ENCODE peak calls at places on chromosome 9, in four cellular contexts. One of them, this sample, is unnamed.

GRCh38 chr9:116193636-116194035 is 40.0 kb downstream of the PAPPA start:
- DNase-seq in A549: no peak
- DNase-seq in right cardiac atrium: no peak
- DNase-seq in IMR-90: peak; percentile 89
- DNase-seq in this sample: no peak

GRCh38 chr9:135952664-135953206 is 8.4 kb downstream of the UBAC1 start:
- DNase-seq in A549: no peak
- DNase-seq in right cardiac atrium: no peak
- DNase-seq in IMR-90: no peak
- DNase-seq in this sample: no peak

GRCh38 chr9:137068539-137069507 is 1.5 kb downstream of the SAPCD2 start:
- DNase-seq in A549: no peak
- DNase-seq in right cardiac atrium: no peak
- DNase-seq in IMR-90: no peak
- DNase-seq in this sample: no peak

GRCh38 chr9:133572821-133573361 is 36.3 kb downstream of the FAM163B start:
- DNase-seq in A549: no peak
- DNase-seq in right cardiac atrium: peak; percentile 87
- DNase-seq in IMR-90: no peak
- DNase-seq in this sample: no peak

GRCh38 chr9:87872079-87872624 is 10.5 kb upstream of the SPATA31E1 start:
- DNase-seq in A549: no peak
- DNase-seq in right cardiac atrium: no peak
- DNase-seq in IMR-90: peak; percentile 36
- DNase-seq in this sample: no peak

GRCh38 chr9:88179080-88179521 is 40.8 kb upstream of the SPATA31C2 start:
- DNase-seq in A549: no peak
- DNase-seq in right cardiac atrium: no peak
- DNase-seq in IMR-90: no peak
- DNase-seq in this sample: no peak

GRCh38 chr9:107049825-107050184 is 186.8 kb downstream of the ZNF462 start:
- DNase-seq in A549: no peak
- DNase-seq in right cardiac atrium: no peak
- DNase-seq in IMR-90: no peak
- DNase-seq in this sample: no peak

GRCh38 chr9:90915693-90916092 is 114.1 kb downstream of the SYK start:
- DNase-seq in A549: peak; percentile 36
- DNase-seq in right cardiac atrium: no peak
- DNase-seq in IMR-90: peak; percentile 37
- DNase-seq in this sample: no peak

GRCh38 chr9:87665516-87665915 is 60.4 kb upstream of the CTSL start:
- DNase-seq in A549: no peak
- DNase-seq in right cardiac atrium: no peak
- DNase-seq in IMR-90: no peak
- DNase-seq in this sample: no peak

GRCh38 chr9:27499481-27499880 is 24.6 kb upstream of the IFNK start:
- DNase-seq in A549: peak; percentile 47
- DNase-seq in right cardiac atrium: no peak
- DNase-seq in IMR-90: no peak
- DNase-seq in this sample: no peak

GRCh38 chr9:112705773-112706427 is 12.0 kb downstream of the INIP start:
- DNase-seq in A549: peak; percentile 48
- DNase-seq in right cardiac atrium: no peak
- DNase-seq in IMR-90: peak; percentile 36
- DNase-seq in this sample: no peak

GRCh38 chr9:135707449-135708138 is 5.6 kb downstream of the KCNT1 start:
- DNase-seq in A549: peak; percentile 16
- DNase-seq in right cardiac atrium: no peak
- DNase-seq in IMR-90: no peak
- DNase-seq in this sample: no peak

GRCh38 chr9:76302947-76303550 is 91.2 kb downstream of the RFK start:
- DNase-seq in A549: peak; percentile 70
- DNase-seq in right cardiac atrium: no peak
- DNase-seq in IMR-90: peak; percentile 72
- DNase-seq in this sample: no peak

GRCh38 chr9:98742325-98743280 is 33.9 kb upstream of the GABBR2 start:
- DNase-seq in A549: peak; percentile 18
- DNase-seq in right cardiac atrium: no peak
- DNase-seq in IMR-90: peak; percentile 81
- DNase-seq in this sample: no peak

GRCh38 chr9:28301281-28301680 is 728.0 kb upstream of the C9orf72 start:
- DNase-seq in A549: no peak
- DNase-seq in right cardiac atrium: no peak
- DNase-seq in IMR-90: no peak
- DNase-seq in this sample: no peak

GRCh38 chr9:27059907-27060306 is 49.1 kb upstream of the TEK start:
- DNase-seq in A549: no peak
- DNase-seq in right cardiac atrium: no peak
- DNase-seq in IMR-90: no peak
- DNase-seq in this sample: no peak

GRCh38 chr9:86575825-86576488 is 221.7 kb upstream of the TUT7 start:
- DNase-seq in A549: no peak
- DNase-seq in right cardiac atrium: peak; percentile 23
- DNase-seq in IMR-90: no peak
- DNase-seq in this sample: no peak

GRCh38 chr9:18396102-18396728 is 77.7 kb upstream of the ADAMTSL1 start:
- DNase-seq in A549: peak; percentile 24
- DNase-seq in right cardiac atrium: no peak
- DNase-seq in IMR-90: peak; percentile 18
- DNase-seq in this sample: no peak

GRCh38 chr9:125632321-125633115 is 74.5 kb downstream of the MAPKAP1 start:
- DNase-seq in A549: no peak
- DNase-seq in right cardiac atrium: no peak
- DNase-seq in IMR-90: peak; percentile 22
- DNase-seq in this sample: no peak

GRCh38 chr9:121199921-121200320 is 1.7 kb downstream of the RAB14 start:
- DNase-seq in A549: no peak
- DNase-seq in right cardiac atrium: no peak
- DNase-seq in IMR-90: peak; percentile 21
- DNase-seq in this sample: no peak
- H3K4me1 ChIP-seq in A549: peaks cover 54% of the 10 kb centered on the region
- H3K4me1 ChIP-seq in right cardiac atrium: peaks cover 5% of the 10 kb centered on the region
- H3K4me1 ChIP-seq in IMR-90: peaks cover 9% of the 10 kb centered on the region
- H3K4me1 ChIP-seq in this sample: peaks cover 14% of the 10 kb centered on the region

GRCh38 chr9:70056545-70056944 is 12.9 kb downstream of the MAMDC2 start:
- DNase-seq in A549: no peak
- DNase-seq in right cardiac atrium: no peak
- DNase-seq in IMR-90: no peak
- DNase-seq in this sample: no peak
- H3K4me1 ChIP-seq in A549: no peaks in the 10 kb centered on the region
- H3K4me1 ChIP-seq in right cardiac atrium: peaks cover 15% of the 10 kb centered on the region
- H3K4me1 ChIP-seq in IMR-90: no peaks in the 10 kb centered on the region
- H3K4me1 ChIP-seq in this sample: no peaks in the 10 kb centered on the region

DNA sequence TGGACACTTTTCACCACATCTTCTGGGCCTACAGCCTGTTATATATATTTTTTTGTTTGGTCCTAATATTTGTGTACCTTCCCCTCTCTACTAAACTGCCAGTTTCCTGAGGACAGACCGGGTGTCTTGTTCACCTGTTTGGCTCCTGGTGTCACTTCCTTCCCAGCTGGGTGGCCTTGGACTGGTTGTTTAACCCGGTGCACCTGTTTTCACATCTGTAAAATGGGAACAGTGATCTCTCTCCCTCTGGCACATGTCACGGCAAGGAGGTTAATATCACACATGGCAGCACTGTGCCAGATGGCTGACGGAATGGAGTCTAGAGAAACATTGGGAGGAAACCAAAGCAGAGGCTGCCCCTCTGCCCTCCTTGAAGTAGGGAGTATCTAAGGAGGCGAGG is 79.7 kb downstream of the DAB2IP start:
- DNase-seq in A549: no peak
- DNase-seq in right cardiac atrium: no peak
- DNase-seq in IMR-90: no peak
- DNase-seq in this sample: no peak
- H3K4me1 ChIP-seq in A549: peaks cover 18% of the 10 kb centered on the region
- H3K4me1 ChIP-seq in right cardiac atrium: peaks cover 49% of the 10 kb centered on the region
- H3K4me1 ChIP-seq in IMR-90: peaks cover 22% of the 10 kb centered on the region
- H3K4me1 ChIP-seq in this sample: peaks cover 14% of the 10 kb centered on the region

GRCh38 chr9:33148367-33149019 is 18.6 kb downstream of the B4GALT1 start:
- DNase-seq in A549: no peak
- DNase-seq in right cardiac atrium: no peak
- DNase-seq in IMR-90: no peak
- DNase-seq in this sample: no peak
- H3K4me1 ChIP-seq in A549: peaks cover 99% of the 10 kb centered on the region
- H3K4me1 ChIP-seq in right cardiac atrium: peaks cover 26% of the 10 kb centered on the region
- H3K4me1 ChIP-seq in IMR-90: peaks cover 8% of the 10 kb centered on the region
- H3K4me1 ChIP-seq in this sample: peaks cover 27% of the 10 kb centered on the region

GRCh38 chr9:128684065-128684324 is 5.0 kb upstream of the SET start:
- DNase-seq in A549: no peak
- DNase-seq in right cardiac atrium: no peak
- DNase-seq in IMR-90: no peak
- DNase-seq in this sample: no peak

GRCh38 chr9:128684325-128685021 is 4.5 kb upstream of the SET start:
- DNase-seq in A549: peak; percentile 85
- DNase-seq in right cardiac atrium: peak; percentile 78
- DNase-seq in IMR-90: peak; percentile 76
- DNase-seq in this sample: no peak

GRCh38 chr9:128685636-128686489 is 3.2 kb upstream of the SET start:
- DNase-seq in A549: no peak
- DNase-seq in right cardiac atrium: no peak
- DNase-seq in IMR-90: no peak
- DNase-seq in this sample: no peak

GRCh38 chr9:128683340-128684064 is 5.5 kb upstream of the SET start:
- DNase-seq in A549: peak; percentile 55
- DNase-seq in right cardiac atrium: peak; percentile 45
- DNase-seq in IMR-90: peak; percentile 19
- DNase-seq in this sample: no peak

DNA sequence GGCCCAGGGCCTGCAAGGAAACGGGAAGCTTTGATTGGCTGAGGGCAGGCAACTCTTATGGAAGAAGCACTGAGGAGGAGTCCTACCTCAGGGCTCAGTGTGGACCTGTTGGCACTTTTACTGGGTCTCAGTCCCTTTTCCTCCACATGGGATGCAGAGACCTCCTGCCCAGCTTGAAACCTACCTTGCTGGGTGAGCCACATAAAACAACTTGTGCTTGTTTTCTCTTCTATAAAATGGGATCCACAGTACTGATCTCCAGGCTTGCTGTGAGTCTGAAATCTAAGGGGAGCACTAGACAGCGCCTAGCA is 4.0 kb upstream of the SET start:
- DNase-seq in A549: no peak
- DNase-seq in right cardiac atrium: peak; percentile 34
- DNase-seq in IMR-90: no peak
- DNase-seq in this sample: no peak
- H3K4me1 ChIP-seq in A549: peaks cover 34% of the 10 kb centered on the region
- H3K4me1 ChIP-seq in right cardiac atrium: peaks cover 3% of the 10 kb centered on the region
- H3K4me1 ChIP-seq in IMR-90: peaks cover 17% of the 10 kb centered on the region
- H3K4me1 ChIP-seq in this sample: peaks cover 30% of the 10 kb centered on the region

DNA sequence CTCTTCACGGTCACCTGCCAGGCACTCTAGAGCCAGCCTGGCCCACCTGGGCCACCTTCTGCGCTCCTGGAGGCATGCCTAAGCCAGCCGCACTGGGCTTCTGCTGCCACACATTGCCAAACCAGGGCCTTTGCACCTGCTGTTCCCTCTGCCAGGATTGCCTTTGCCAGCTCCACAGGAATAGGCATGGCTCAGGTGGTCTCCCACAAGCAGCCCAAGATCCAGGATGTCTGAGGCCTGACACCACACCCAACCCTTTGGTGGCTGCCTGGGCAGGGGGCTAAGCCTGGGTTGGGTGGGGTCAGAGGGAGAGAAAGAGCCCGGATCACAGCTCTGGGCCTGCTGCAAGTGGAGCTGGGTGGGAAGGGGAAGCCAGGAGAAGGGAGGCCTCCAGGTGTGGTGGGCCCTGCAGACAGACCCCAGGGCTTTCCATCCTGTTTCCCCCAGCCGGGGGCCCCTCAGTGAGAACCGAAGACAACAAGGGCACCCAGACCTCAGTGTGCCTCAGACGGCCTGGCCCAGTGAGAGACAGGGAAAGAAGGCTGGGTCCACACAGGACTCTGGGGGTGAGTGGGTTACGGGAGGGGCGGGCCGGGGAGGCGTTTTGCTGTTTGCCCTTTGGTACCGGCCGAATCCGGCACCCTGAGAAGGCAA is 671 bp upstream of the SUSD3 start:
- DNase-seq in A549: no peak
- DNase-seq in right cardiac atrium: no peak
- DNase-seq in IMR-90: no peak
- DNase-seq in this sample: no peak
- H3K4me1 ChIP-seq in A549: peaks cover 18% of the 10 kb centered on the region
- H3K4me1 ChIP-seq in right cardiac atrium: no peaks in the 10 kb centered on the region
- H3K4me1 ChIP-seq in IMR-90: peaks cover 2% of the 10 kb centered on the region
- H3K4me1 ChIP-seq in this sample: peaks cover 19% of the 10 kb centered on the region

GRCh38 chr9:97517331-97518089 is 16.0 kb downstream of the TMOD1 start:
- DNase-seq in A549: no peak
- DNase-seq in right cardiac atrium: no peak
- DNase-seq in IMR-90: no peak
- DNase-seq in this sample: no peak

GRCh38 chr9:97518166-97518908 is 16.9 kb downstream of the TMOD1 start:
- DNase-seq in A549: no peak
- DNase-seq in right cardiac atrium: no peak
- DNase-seq in IMR-90: no peak
- DNase-seq in this sample: no peak

GRCh38 chr9:97518909-97519307 is 17.4 kb downstream of the TMOD1 start:
- DNase-seq in A549: peak; percentile 79
- DNase-seq in right cardiac atrium: no peak
- DNase-seq in IMR-90: peak; percentile 92
- DNase-seq in this sample: no peak

GRCh38 chr9:97521576-97522333 is 20.3 kb downstream of the TMOD1 start:
- DNase-seq in A549: no peak
- DNase-seq in right cardiac atrium: no peak
- DNase-seq in IMR-90: no peak
- DNase-seq in this sample: no peak

DNA sequence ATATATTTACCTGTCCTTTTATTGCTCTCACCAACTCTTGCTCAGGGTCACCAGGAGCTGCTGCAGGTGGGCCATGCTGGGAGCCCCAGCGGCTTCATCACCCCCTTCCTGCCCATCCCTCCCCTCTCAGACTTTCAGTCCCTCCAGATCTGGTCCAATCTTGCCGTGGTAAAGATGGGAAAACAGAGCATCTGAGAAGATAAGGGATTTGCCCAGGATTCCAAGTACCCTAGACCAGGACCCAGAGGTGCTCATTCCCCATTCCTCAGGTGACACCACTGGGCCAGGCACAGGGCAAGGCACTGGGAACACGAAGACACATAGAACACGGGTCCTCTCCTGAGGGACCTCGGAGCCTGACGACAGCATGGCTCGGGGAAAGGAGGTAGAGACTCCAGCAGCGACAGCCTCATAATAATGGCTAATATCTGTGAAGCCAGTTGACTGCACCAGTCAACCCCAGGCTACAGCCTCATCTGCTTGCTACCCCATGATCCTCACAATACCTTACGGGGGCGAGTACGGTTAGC is 18.0 kb downstream of the TMOD1 start:
- DNase-seq in A549: no peak
- DNase-seq in right cardiac atrium: no peak
- DNase-seq in IMR-90: no peak
- DNase-seq in this sample: no peak
- H3K4me1 ChIP-seq in A549: peaks cover 14% of the 10 kb centered on the region
- H3K4me1 ChIP-seq in right cardiac atrium: peaks cover 23% of the 10 kb centered on the region
- H3K4me1 ChIP-seq in IMR-90: peaks cover 10% of the 10 kb centered on the region
- H3K4me1 ChIP-seq in this sample: peaks cover 3% of the 10 kb centered on the region